ENCODE peak calls at places on chromosomes 13 and 19, in eight cellular contexts. V is heart right ventricle; A is adrenal gland; P is transverse colon; C is HCT116; T is IMR-90; R is CD4-positive, alpha-beta T cell; N is endodermal cell. U is an unnamed sample.

GRCh38 chr19:57887195-57887941 is 1.5 kb downstream of the ZNF814 start:
- DNase-seq in N (peak; percentile 77), R (no peak), T (no peak), C (no peak), A (no peak), P (peak; percentile 12), V (no peak), U (no peak)

GRCh38 chr19:17762505-17763229 is 11.4 kb downstream of the FCHO1 start:
- DNase-seq in A (peak; percentile 56), T (peak; percentile 62), N (peak; percentile 92), C (no peak), R (no peak), P (peak; percentile 47), V (no peak), U (peak; percentile 68)

GRCh38 chr19:10461047-10461949 is 41.0 kb downstream of the PDE4A start:
- DNase-seq in T (peak; percentile 91), N (peak; percentile 100), P (peak; percentile 96), V (peak; percentile 93), A (peak; percentile 98), C (peak; percentile 57), R (peak; percentile 80), U (peak; percentile 98)

GRCh38 chr13:47114030-47114429 is 217.2 kb upstream of the HTR2A start:
- DNase-seq in C (no peak), P (no peak), A (no peak), V (no peak), N (no peak), T (peak; percentile 89), R (no peak), U (peak; percentile 12)

GRCh38 chr19:1260749-1261511 is 8.2 kb upstream of the CIRBP start:
- DNase-seq in T (peak; percentile 96), V (peak; percentile 96), P (peak; percentile 98), A (peak; percentile 97), R (peak; percentile 98), C (peak; percentile 91), N (peak; percentile 98), U (peak; percentile 92)

GRCh38 chr13:113491418-113491883 is 940 bp upstream of the DCUN1D2 start:
- DNase-seq in A (peak; percentile 61), P (peak; percentile 33), C (no peak), N (peak; percentile 77), T (peak; percentile 14), R (no peak), V (peak; percentile 40), U (peak; percentile 41)

GRCh38 chr13:26440111-26440510 is 117.4 kb upstream of the WASF3 start:
- DNase-seq in N (no peak), T (peak; percentile 33), A (no peak), R (no peak), C (no peak), V (no peak), P (no peak), U (no peak)

GRCh38 chr13:69948016-69948415 is 159.6 kb upstream of the ATXN8OS start:
- DNase-seq in A (no peak), N (no peak), T (no peak), P (no peak), V (no peak), C (no peak), R (no peak), U (no peak)

GRCh38 chr13:79668353-79668752 is 187.4 kb downstream of the NDFIP2 start:
- DNase-seq in R (no peak), A (no peak), C (no peak), N (no peak), T (no peak), V (no peak), P (no peak), U (no peak)

GRCh38 chr13:79663420-79663819 is 182.5 kb downstream of the NDFIP2 start:
- DNase-seq in T (no peak), A (no peak), C (no peak), V (no peak), N (no peak), P (no peak), R (no peak), U (no peak)

GRCh38 chr13:79671420-79671819 is 190.5 kb downstream of the NDFIP2 start:
- DNase-seq in N (no peak), V (no peak), P (no peak), A (no peak), T (no peak), R (no peak), C (no peak), U (no peak)

GRCh38 chr13:79663977-79664636 is 183.2 kb downstream of the NDFIP2 start:
- DNase-seq in R (no peak), P (no peak), T (no peak), A (no peak), V (no peak), C (no peak), N (no peak), U (no peak)

DNA sequence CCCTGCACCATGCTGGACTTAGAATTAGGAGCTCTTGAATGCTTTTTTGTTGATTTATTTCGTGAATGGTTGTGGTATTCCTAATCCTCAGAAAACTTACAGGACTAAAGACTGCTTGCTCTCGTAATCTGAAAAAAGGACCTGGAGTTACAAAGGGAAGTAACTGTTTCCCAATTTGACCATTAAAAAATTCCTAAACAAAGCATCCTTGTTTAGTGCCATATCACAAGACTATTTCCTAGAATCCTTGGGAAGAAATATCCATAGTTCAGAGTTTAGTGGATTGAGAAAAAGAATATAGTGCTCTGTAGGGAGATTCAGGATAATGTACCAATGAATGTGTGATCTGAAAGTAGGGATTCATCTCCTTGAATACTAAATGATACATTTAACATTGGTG is 186.8 kb downstream of the NDFIP2 start:
- DNase-seq in P (no peak), R (no peak), V (no peak), N (no peak), A (no peak), C (no peak), T (no peak), U (no peak)
- TF ChIP-seq CTCF in P (no peak), R (no peak), V (no peak), N (no peak), A (no peak), C (no peak), T (no peak), U (no peak)

GRCh38 chr19:38838208-38838985 is 6.8 kb upstream of the ECH1 start:
- DNase-seq in N (no peak), T (no peak), V (no peak), C (peak; percentile 46), R (no peak), P (no peak), A (no peak), U (peak; percentile 88)

GRCh38 chr19:38837304-38837626 is 5.7 kb upstream of the ECH1 start:
- DNase-seq in C (no peak), N (peak; percentile 46), A (peak; percentile 64), V (no peak), R (no peak), T (no peak), P (no peak), U (no peak)

GRCh38 chr19:38836438-38837303 is 5.1 kb upstream of the ECH1 start:
- DNase-seq in V (no peak), N (no peak), P (no peak), A (no peak), T (no peak), R (no peak), C (no peak), U (no peak)

GRCh38 chr19:38838986-38839761 is 7.6 kb upstream of the ECH1 start:
- DNase-seq in R (no peak), C (no peak), A (no peak), T (no peak), N (no peak), P (no peak), V (no peak), U (no peak)

GRCh38 chr19:38837656-38838121 is 6.1 kb upstream of the ECH1 start:
- DNase-seq in A (no peak), T (peak; percentile 35), R (no peak), N (no peak), C (no peak), V (no peak), P (no peak), U (peak; percentile 51)
- H3K27ac ChIP-seq in A (peak overlapping the region; percentile 86), T (no peak overlapping the region), R (no peak overlapping the region), N (no peak overlapping the region), C (peak overlapping the region; percentile 15), V (no peak overlapping the region), P (no peak overlapping the region), U (peak overlapping the region; percentile 91)

GRCh38 chr13:106521101-106521799 is 14.2 kb downstream of the EFNB2 start:
- DNase-seq in T (no peak), N (no peak), R (no peak), A (no peak), V (no peak), P (no peak), C (no peak), U (no peak)

GRCh38 chr13:106522898-106523525 is 12.4 kb downstream of the EFNB2 start:
- DNase-seq in A (no peak), C (no peak), R (no peak), P (peak; percentile 39), N (no peak), T (no peak), V (no peak), U (no peak)

GRCh38 chr13:106518535-106518934 is 16.9 kb downstream of the EFNB2 start:
- DNase-seq in N (no peak), T (no peak), V (no peak), C (no peak), A (no peak), P (no peak), R (no peak), U (no peak)

GRCh38 chr13:106522112-106522511 is 13.3 kb downstream of the EFNB2 start:
- DNase-seq in N (no peak), T (no peak), V (no peak), P (no peak), A (no peak), C (no peak), R (no peak), U (no peak)

DNA sequence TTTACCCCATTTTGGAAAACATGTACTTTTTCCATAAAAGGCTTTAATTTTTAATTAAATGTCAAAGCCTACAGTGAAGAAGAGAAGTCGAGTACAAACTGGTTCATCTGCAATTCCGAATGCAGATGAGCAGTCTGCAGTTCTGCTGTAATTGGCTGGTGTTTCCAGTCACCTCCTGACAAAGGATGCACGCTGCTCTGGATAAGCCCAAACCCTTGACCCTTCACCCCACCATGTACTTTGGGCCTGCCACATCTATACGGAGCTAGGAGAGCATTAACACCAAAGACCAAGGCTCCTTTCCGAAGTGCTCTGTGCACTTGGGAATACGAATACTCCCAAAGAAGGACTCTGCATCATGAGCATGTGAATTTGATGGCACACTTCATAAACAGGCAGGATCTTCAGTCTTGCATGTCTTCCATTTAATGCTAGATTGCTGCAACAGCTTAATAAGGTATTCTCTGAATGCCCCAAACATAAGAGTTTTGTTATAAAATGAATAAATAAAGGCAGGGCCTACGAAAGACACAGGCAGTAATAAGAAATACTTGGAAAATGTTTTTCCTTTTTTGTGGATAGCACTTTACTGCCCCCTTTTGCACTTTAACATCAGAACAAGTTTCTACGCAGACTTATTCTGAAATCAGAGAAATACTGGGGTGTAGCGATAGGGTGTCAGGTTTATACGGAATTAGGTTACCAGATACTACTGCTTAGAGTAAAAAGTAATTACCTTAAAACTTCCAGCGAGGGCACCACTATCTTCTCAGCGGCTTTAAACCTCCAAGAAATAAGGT is 15.1 kb downstream of the EFNB2 start:
- DNase-seq in T (peak; percentile 56), A (no peak), V (no peak), P (no peak), C (no peak), N (no peak), R (no peak), U (no peak)
- TF ChIP-seq CTCF in T (peak; percentile 73), A (no peak), V (peak; percentile 59), P (peak; percentile 19), C (peak; percentile 29), N (peak; percentile 71), R (no peak), U (no peak)

GRCh38 chr13:99321709-99322108 is 14.5 kb upstream of the GPR183 start:
- DNase-seq in C (no peak), V (no peak), A (no peak), T (no peak), N (no peak), P (no peak), R (no peak), U (no peak)

GRCh38 chr13:99323488-99323887 is 16.3 kb upstream of the GPR183 start:
- DNase-seq in C (peak; percentile 60), R (no peak), T (peak; percentile 51), P (no peak), A (no peak), V (no peak), N (no peak), U (no peak)

GRCh38 chr13:99320693-99321481 is 13.7 kb upstream of the GPR183 start:
- DNase-seq in C (peak; percentile 68), V (no peak), R (peak; percentile 44), N (no peak), T (peak; percentile 88), A (no peak), P (no peak), U (peak; percentile 34)

GRCh38 chr13:99326012-99326411 is 18.8 kb upstream of the GPR183 start:
- DNase-seq in P (no peak), R (no peak), A (no peak), T (no peak), C (no peak), V (no peak), N (no peak), U (no peak)

DNA sequence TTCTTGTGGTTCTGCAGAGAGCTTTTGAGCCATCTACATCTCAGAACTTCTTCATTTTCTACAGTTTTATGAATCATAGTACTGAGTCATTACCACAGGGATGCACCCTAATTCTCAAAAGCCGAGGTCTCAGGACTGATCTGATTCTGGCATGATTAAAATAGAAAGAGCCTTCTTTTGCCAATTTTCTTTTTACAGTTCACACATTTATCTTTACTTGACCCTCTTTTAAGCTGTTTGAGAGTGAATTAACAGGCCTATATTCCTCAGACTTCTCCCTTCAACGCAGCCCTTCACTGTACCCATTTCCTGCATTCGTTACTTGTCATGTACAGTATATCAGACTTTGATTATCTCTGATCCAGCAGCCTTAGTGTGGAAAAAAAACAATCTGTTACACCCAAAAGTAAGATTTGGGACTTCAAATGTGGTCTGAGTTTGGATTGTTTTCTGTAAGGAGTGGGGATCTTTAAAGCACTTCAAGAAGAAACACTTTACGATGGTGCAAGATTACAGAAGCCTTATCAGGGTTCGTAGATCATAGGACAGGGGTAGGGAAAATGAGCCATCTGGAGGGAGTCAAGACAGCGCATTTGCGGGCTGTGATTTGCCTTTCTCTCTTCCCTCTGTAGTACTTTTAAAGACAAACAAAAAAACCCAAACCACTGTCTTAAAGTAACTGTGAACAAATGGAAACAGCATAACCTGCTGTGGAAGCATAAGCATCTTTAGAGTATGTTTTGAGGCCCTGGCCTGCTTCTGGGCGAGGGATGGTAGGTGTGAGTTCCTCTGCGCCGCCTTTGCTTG is 15.3 kb upstream of the GPR183 start:
- DNase-seq in V (no peak), C (no peak), A (no peak), N (no peak), P (no peak), T (peak; percentile 89), R (peak; percentile 42), U (peak; percentile 62)
- H3K27ac ChIP-seq in V (peak overlapping the region; percentile 27), C (peak overlapping the region; percentile 62), A (peak overlapping the region; percentile 70), N (no peak overlapping the region), P (peak overlapping the region; percentile 60), T (no peak overlapping the region), R (peak overlapping the region; percentile 80), U (no peak overlapping the region)

U was measured in RWPE1.